ENCODE peak calls at places on chromosome 20, in eight cellular contexts. One of them, this sample, is unnamed. For H3K36me3, the result is how much of the 10 kb centered on the place peaks cover.

GRCh38 chr20:34720266-34720665 is 16.1 kb downstream of the TP53INP2 start:
- DNase-seq in psoas muscle: no peak
- DNase-seq in bronchial epithelial cell: no peak
- DNase-seq in HepG2: no peak
- DNase-seq in cardiac muscle cell: no peak
- DNase-seq in testis: no peak
- DNase-seq in left ventricle myocardium inferior: no peak
- DNase-seq in endodermal cell: no peak
- DNase-seq in this sample: no peak

GRCh38 chr20:64234291-64234791 is 21.2 kb upstream of the PCMTD2 start:
- DNase-seq in left ventricle myocardium inferior: no peak
- DNase-seq in cardiac muscle cell: no peak
- DNase-seq in testis: no peak
- DNase-seq in bronchial epithelial cell: no peak
- DNase-seq in psoas muscle: no peak
- DNase-seq in endodermal cell: no peak
- DNase-seq in HepG2: no peak
- DNase-seq in this sample: no peak

GRCh38 chr20:57840504-57841296 is 130.9 kb upstream of the PMEPA1 start:
- DNase-seq in HepG2: no peak
- DNase-seq in psoas muscle: no peak
- DNase-seq in bronchial epithelial cell: no peak
- DNase-seq in cardiac muscle cell: no peak
- DNase-seq in testis: no peak
- DNase-seq in endodermal cell: no peak
- DNase-seq in left ventricle myocardium inferior: no peak
- DNase-seq in this sample: no peak

GRCh38 chr20:2387180-2387577 is 6.5 kb downstream of the TGM6 start:
- DNase-seq in endodermal cell: peak
- DNase-seq in testis: peak
- DNase-seq in cardiac muscle cell: peak
- DNase-seq in bronchial epithelial cell: peak
- DNase-seq in psoas muscle: no peak
- DNase-seq in left ventricle myocardium inferior: no peak
- DNase-seq in HepG2: peak
- DNase-seq in this sample: peak

GRCh38 chr20:38128691-38129090 is 36.4 kb downstream of the TGM2 start:
- DNase-seq in testis: no peak
- DNase-seq in cardiac muscle cell: no peak
- DNase-seq in bronchial epithelial cell: no peak
- DNase-seq in left ventricle myocardium inferior: no peak
- DNase-seq in endodermal cell: no peak
- DNase-seq in psoas muscle: no peak
- DNase-seq in HepG2: no peak
- DNase-seq in this sample: no peak

GRCh38 chr20:50845566-50846211 is 50.8 kb downstream of the BCAS4 start:
- DNase-seq in bronchial epithelial cell: peak
- DNase-seq in psoas muscle: no peak
- DNase-seq in testis: no peak
- DNase-seq in HepG2: no peak
- DNase-seq in endodermal cell: no peak
- DNase-seq in left ventricle myocardium inferior: no peak
- DNase-seq in cardiac muscle cell: no peak
- DNase-seq in this sample: peak

GRCh38 chr20:9241721-9242427 is 173.0 kb downstream of the PLCB4 start:
- DNase-seq in cardiac muscle cell: no peak
- DNase-seq in bronchial epithelial cell: no peak
- DNase-seq in endodermal cell: no peak
- DNase-seq in HepG2: no peak
- DNase-seq in testis: no peak
- DNase-seq in left ventricle myocardium inferior: no peak
- DNase-seq in psoas muscle: no peak
- DNase-seq in this sample: no peak

GRCh38 chr20:20303742-20304141 is 64.2 kb upstream of the INSM1 start:
- DNase-seq in HepG2: no peak
- DNase-seq in bronchial epithelial cell: no peak
- DNase-seq in psoas muscle: peak
- DNase-seq in left ventricle myocardium inferior: peak
- DNase-seq in testis: no peak
- DNase-seq in cardiac muscle cell: no peak
- DNase-seq in endodermal cell: no peak
- DNase-seq in this sample: no peak

GRCh38 chr20:23881371-23881770 is 1.8 kb upstream of the CST5 start:
- DNase-seq in HepG2: no peak
- DNase-seq in testis: no peak
- DNase-seq in psoas muscle: no peak
- DNase-seq in left ventricle myocardium inferior: no peak
- DNase-seq in cardiac muscle cell: no peak
- DNase-seq in endodermal cell: no peak
- DNase-seq in bronchial epithelial cell: no peak
- DNase-seq in this sample: no peak

GRCh38 chr20:37543828-37544227 is 16.2 kb upstream of the BLCAP start:
- DNase-seq in left ventricle myocardium inferior: no peak
- DNase-seq in endodermal cell: no peak
- DNase-seq in bronchial epithelial cell: peak
- DNase-seq in psoas muscle: no peak
- DNase-seq in testis: no peak
- DNase-seq in cardiac muscle cell: no peak
- DNase-seq in HepG2: peak
- DNase-seq in this sample: no peak

GRCh38 chr20:58064411-58065010 is 163.9 kb downstream of the ANKRD60 start:
- DNase-seq in left ventricle myocardium inferior: no peak
- DNase-seq in HepG2: no peak
- DNase-seq in bronchial epithelial cell: no peak
- DNase-seq in testis: peak
- DNase-seq in psoas muscle: no peak
- DNase-seq in cardiac muscle cell: no peak
- DNase-seq in endodermal cell: peak
- DNase-seq in this sample: no peak

GRCh38 chr20:54112221-54112884 is 42.0 kb upstream of the BCAS1 start:
- DNase-seq in endodermal cell: no peak
- DNase-seq in cardiac muscle cell: no peak
- DNase-seq in left ventricle myocardium inferior: no peak
- DNase-seq in psoas muscle: no peak
- DNase-seq in HepG2: no peak
- DNase-seq in bronchial epithelial cell: no peak
- DNase-seq in testis: no peak
- DNase-seq in this sample: no peak

GRCh38 chr20:52192296-52193007 is 873 bp upstream of the ZFP64 start:
- DNase-seq in bronchial epithelial cell: no peak
- DNase-seq in psoas muscle: peak
- DNase-seq in cardiac muscle cell: peak
- DNase-seq in endodermal cell: peak
- DNase-seq in left ventricle myocardium inferior: peak
- DNase-seq in HepG2: peak
- DNase-seq in testis: peak
- DNase-seq in this sample: peak

DNA sequence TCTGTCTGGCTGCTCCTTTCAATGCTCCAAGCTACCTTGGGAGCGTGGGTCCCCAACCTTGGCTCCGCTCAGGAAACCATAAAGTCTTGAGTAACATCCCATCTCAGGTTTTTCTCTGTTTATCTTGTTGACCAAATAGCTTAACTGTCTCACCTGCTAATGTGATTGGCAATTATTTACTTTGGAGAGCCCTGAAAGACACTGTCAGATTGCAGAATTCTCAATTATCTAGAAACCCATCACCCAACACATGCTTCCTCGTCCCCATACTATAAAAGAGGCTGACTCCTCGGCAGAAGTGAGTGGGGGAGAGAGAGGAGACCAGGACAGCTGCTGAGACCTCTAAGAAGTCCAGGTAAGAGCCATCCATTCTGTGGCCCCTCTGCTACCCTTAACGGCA is at the start of gene BPIFA1:
- DNase-seq in cardiac muscle cell: no peak
- DNase-seq in HepG2: no peak
- DNase-seq in testis: no peak
- DNase-seq in bronchial epithelial cell: no peak
- DNase-seq in endodermal cell: no peak
- DNase-seq in left ventricle myocardium inferior: no peak
- DNase-seq in psoas muscle: no peak
- DNase-seq in this sample: no peak
- H3K4me3 ChIP-seq in cardiac muscle cell: no peak
- H3K4me3 ChIP-seq in HepG2: no peak
- H3K4me3 ChIP-seq in testis: no peak
- H3K4me3 ChIP-seq in bronchial epithelial cell: no peak
- H3K4me3 ChIP-seq in endodermal cell: no peak
- H3K4me3 ChIP-seq in left ventricle myocardium inferior: no peak
- H3K4me3 ChIP-seq in psoas muscle: no peak
- H3K4me3 ChIP-seq in this sample: no peak

GRCh38 chr20:40336530-40336929 is 352.5 kb downstream of the MAFB start:
- DNase-seq in endodermal cell: no peak
- DNase-seq in left ventricle myocardium inferior: no peak
- DNase-seq in cardiac muscle cell: no peak
- DNase-seq in testis: no peak
- DNase-seq in psoas muscle: no peak
- DNase-seq in bronchial epithelial cell: no peak
- DNase-seq in HepG2: no peak
- DNase-seq in this sample: no peak
- TF ChIP-seq CTCF in endodermal cell: peak
- TF ChIP-seq CTCF in left ventricle myocardium inferior: no peak
- TF ChIP-seq CTCF in cardiac muscle cell: no peak
- TF ChIP-seq CTCF in testis: no peak
- TF ChIP-seq CTCF in psoas muscle: no peak
- TF ChIP-seq CTCF in bronchial epithelial cell: no peak
- TF ChIP-seq CTCF in HepG2: no peak
- TF ChIP-seq CTCF in this sample: no peak

GRCh38 chr20:48625136-48625900 is 202.5 kb downstream of the PREX1 start:
- DNase-seq in psoas muscle: no peak
- DNase-seq in cardiac muscle cell: no peak
- DNase-seq in endodermal cell: no peak
- DNase-seq in testis: no peak
- DNase-seq in HepG2: no peak
- DNase-seq in bronchial epithelial cell: no peak
- DNase-seq in left ventricle myocardium inferior: no peak
- DNase-seq in this sample: no peak

GRCh38 chr20:48627737-48628128 is 200.1 kb downstream of the PREX1 start:
- DNase-seq in left ventricle myocardium inferior: peak
- DNase-seq in HepG2: no peak
- DNase-seq in psoas muscle: no peak
- DNase-seq in cardiac muscle cell: no peak
- DNase-seq in testis: no peak
- DNase-seq in endodermal cell: no peak
- DNase-seq in bronchial epithelial cell: no peak
- DNase-seq in this sample: peak

GRCh38 chr20:48624315-48625020 is 203.3 kb downstream of the PREX1 start:
- DNase-seq in HepG2: no peak
- DNase-seq in testis: no peak
- DNase-seq in left ventricle myocardium inferior: no peak
- DNase-seq in cardiac muscle cell: no peak
- DNase-seq in endodermal cell: no peak
- DNase-seq in bronchial epithelial cell: no peak
- DNase-seq in psoas muscle: no peak
- DNase-seq in this sample: peak

GRCh38 chr20:48626938-48627736 is 200.7 kb downstream of the PREX1 start:
- DNase-seq in left ventricle myocardium inferior: no peak
- DNase-seq in endodermal cell: no peak
- DNase-seq in testis: no peak
- DNase-seq in cardiac muscle cell: no peak
- DNase-seq in psoas muscle: no peak
- DNase-seq in HepG2: no peak
- DNase-seq in bronchial epithelial cell: no peak
- DNase-seq in this sample: no peak

GRCh38 chr20:48626226-48626937 is 201.4 kb downstream of the PREX1 start:
- DNase-seq in testis: no peak
- DNase-seq in endodermal cell: no peak
- DNase-seq in HepG2: no peak
- DNase-seq in psoas muscle: no peak
- DNase-seq in left ventricle myocardium inferior: no peak
- DNase-seq in bronchial epithelial cell: no peak
- DNase-seq in cardiac muscle cell: no peak
- DNase-seq in this sample: no peak
- H3K36me3 ChIP-seq in testis: under half
- H3K36me3 ChIP-seq in endodermal cell: half or more
- H3K36me3 ChIP-seq in HepG2: under half
- H3K36me3 ChIP-seq in psoas muscle: under half
- H3K36me3 ChIP-seq in left ventricle myocardium inferior: under half
- H3K36me3 ChIP-seq in bronchial epithelial cell: under half
- H3K36me3 ChIP-seq in cardiac muscle cell: under half
- H3K36me3 ChIP-seq in this sample: under half

GRCh38 chr20:41331731-41332130 is 8.9 kb upstream of the LPIN3 start:
- DNase-seq in endodermal cell: peak
- DNase-seq in psoas muscle: no peak
- DNase-seq in left ventricle myocardium inferior: no peak
- DNase-seq in cardiac muscle cell: no peak
- DNase-seq in bronchial epithelial cell: no peak
- DNase-seq in testis: no peak
- DNase-seq in HepG2: no peak
- DNase-seq in this sample: no peak

GRCh38 chr20:41336711-41337492 is 3.7 kb upstream of the LPIN3 start:
- DNase-seq in cardiac muscle cell: no peak
- DNase-seq in left ventricle myocardium inferior: no peak
- DNase-seq in testis: no peak
- DNase-seq in endodermal cell: no peak
- DNase-seq in bronchial epithelial cell: no peak
- DNase-seq in HepG2: no peak
- DNase-seq in psoas muscle: no peak
- DNase-seq in this sample: no peak

GRCh38 chr20:41334036-41334435 is 6.6 kb upstream of the LPIN3 start:
- DNase-seq in bronchial epithelial cell: no peak
- DNase-seq in left ventricle myocardium inferior: no peak
- DNase-seq in HepG2: no peak
- DNase-seq in psoas muscle: no peak
- DNase-seq in cardiac muscle cell: no peak
- DNase-seq in endodermal cell: peak
- DNase-seq in testis: no peak
- DNase-seq in this sample: no peak

GRCh38 chr20:41335591-41335990 is 5.0 kb upstream of the LPIN3 start:
- DNase-seq in endodermal cell: no peak
- DNase-seq in bronchial epithelial cell: no peak
- DNase-seq in testis: no peak
- DNase-seq in cardiac muscle cell: no peak
- DNase-seq in left ventricle myocardium inferior: no peak
- DNase-seq in HepG2: no peak
- DNase-seq in psoas muscle: no peak
- DNase-seq in this sample: no peak

DNA sequence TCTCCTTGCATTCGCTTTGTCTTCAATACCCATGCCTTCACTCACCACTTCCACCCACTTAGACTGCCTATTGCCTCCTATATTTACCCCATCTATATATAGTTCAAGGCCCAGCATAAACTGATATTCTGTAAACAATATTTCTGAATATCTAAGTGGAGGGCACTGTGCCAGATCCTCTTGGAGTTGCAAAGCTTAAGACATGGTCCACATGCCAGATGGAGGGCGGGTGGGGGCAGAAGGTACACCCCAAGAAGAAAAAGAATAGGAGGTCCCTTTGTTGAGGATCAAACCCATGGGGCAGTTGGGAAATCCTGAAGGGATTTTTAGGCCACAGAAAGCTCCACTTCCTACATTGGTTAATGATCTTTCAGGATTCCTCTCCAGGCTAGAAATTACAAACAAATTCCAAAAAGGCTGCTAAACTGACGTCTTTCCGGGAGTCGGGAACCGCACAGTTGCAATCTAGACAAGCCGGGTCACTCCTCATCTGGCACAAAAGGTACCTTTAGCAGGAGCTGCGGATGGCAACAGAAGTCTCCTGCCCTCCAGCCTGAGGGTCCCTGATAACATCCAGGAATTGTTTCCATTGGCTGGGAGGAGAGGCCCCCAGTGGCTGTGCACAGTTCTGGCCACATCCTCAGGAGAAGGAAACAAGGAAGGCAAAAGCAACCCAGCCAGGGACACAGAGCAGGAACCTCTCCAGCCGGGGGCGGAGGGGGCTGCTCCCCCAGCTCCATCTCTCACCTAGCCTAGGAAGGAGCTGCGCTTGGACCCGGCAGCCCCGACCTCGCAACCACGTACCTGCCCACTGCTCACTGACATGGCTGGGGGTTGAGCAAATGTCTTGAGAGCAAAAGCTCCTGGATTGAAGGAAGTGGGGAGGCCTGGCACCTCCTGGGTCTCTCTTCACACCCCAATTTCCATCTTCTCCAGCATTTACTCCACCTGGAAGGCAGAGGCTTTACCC is 5.9 kb upstream of the LPIN3 start:
- DNase-seq in cardiac muscle cell: no peak
- DNase-seq in endodermal cell: peak
- DNase-seq in HepG2: no peak
- DNase-seq in bronchial epithelial cell: no peak
- DNase-seq in left ventricle myocardium inferior: no peak
- DNase-seq in psoas muscle: no peak
- DNase-seq in testis: no peak
- DNase-seq in this sample: no peak
- H3K4me3 ChIP-seq in cardiac muscle cell: no peak
- H3K4me3 ChIP-seq in endodermal cell: no peak
- H3K4me3 ChIP-seq in HepG2: no peak
- H3K4me3 ChIP-seq in bronchial epithelial cell: no peak
- H3K4me3 ChIP-seq in left ventricle myocardium inferior: no peak
- H3K4me3 ChIP-seq in psoas muscle: no peak
- H3K4me3 ChIP-seq in testis: no peak
- H3K4me3 ChIP-seq in this sample: no peak